ENCODE peak calls at places on chromosomes 12 and 14, in seven cellular contexts. H is BJ; P is WERI-Rb-1; C is progenitor cell of endocrine pancreas; Y is stomach; O is CD8-positive, alpha-beta T cell; Q is neural crest cell. A is an unnamed sample.

GRCh38 chr14:43877351-43877900 is 629.7 kb downstream of the FSCB start:
- DNase-seq in H (no peak), P (no peak), Q (no peak), C (no peak), Y (no peak), O (no peak), A (no peak)

GRCh38 chr14:92408186-92408585 is 85.2 kb downstream of the SLC24A4 start:
- DNase-seq in P (no peak), C (no peak), O (no peak), Q (no peak), H (no peak), Y (no peak), A (no peak)

GRCh38 chr14:55500219-55500701 is 59.8 kb upstream of the TBPL2 start:
- DNase-seq in Y (no peak), C (no peak), H (no peak), P (no peak), Q (no peak), O (no peak), A (no peak)

GRCh38 chr12:91357381-91357780 is 174.8 kb upstream of the DCN start:
- DNase-seq in Q (no peak), Y (no peak), O (no peak), C (no peak), H (no peak), P (no peak), A (no peak)

GRCh38 chr12:82461851-82462250 is 103.5 kb downstream of the METTL25 start:
- DNase-seq in P (no peak), Y (no peak), H (no peak), C (no peak), O (no peak), Q (no peak), A (no peak)

GRCh38 chr12:89883630-89884364 is 175.2 kb upstream of the ATP2B1 start:
- DNase-seq in C (no peak), P (peak), H (no peak), Y (no peak), Q (no peak), O (no peak), A (no peak)

GRCh38 chr14:60301685-60302084 is 52.7 kb downstream of the PPM1A start:
- DNase-seq in O (no peak), P (no peak), Q (no peak), H (no peak), Y (no peak), C (no peak), A (no peak)

GRCh38 chr12:62813031-62813829 is 121.7 kb downstream of the PPM1H start:
- DNase-seq in Y (peak), O (peak), P (no peak), C (no peak), Q (peak), H (no peak), A (peak)

GRCh38 chr12:546265-546919 is 86.7 kb downstream of the B4GALNT3 start:
- DNase-seq in H (no peak), Y (no peak), P (no peak), Q (no peak), C (no peak), O (no peak), A (no peak)

GRCh38 chr14:32254952-32255679 is 52.0 kb upstream of the RNU6-8 start:
- DNase-seq in Y (peak), O (peak), C (peak), P (peak), Q (peak), H (no peak), A (peak)

GRCh38 chr12:71183018-71183417 is 25.2 kb upstream of the TSPAN8 start:
- DNase-seq in O (no peak), Q (no peak), H (no peak), C (no peak), Y (no peak), P (no peak), A (no peak)

GRCh38 chr12:45050751-45051489 is at the start of gene DBX2:
- DNase-seq in O (no peak), Y (no peak), C (no peak), H (no peak), Q (peak), P (peak), A (no peak)

GRCh38 chr14:65019944-65020566 is 33.4 kb downstream of the FNTB start:
- DNase-seq in O (no peak), Q (peak), H (no peak), Y (peak), P (peak), C (peak), A (peak)

GRCh38 chr14:81219821-81220487 is 805 bp downstream of the GTF2A1 start:
- DNase-seq in H (no peak), C (no peak), P (peak), Y (peak), O (peak), Q (peak), A (peak)

GRCh38 chr14:67619446-67620216 is at the start of gene ARG2:
- DNase-seq in C (peak), P (peak), H (peak), O (peak), Y (peak), Q (peak), A (peak)

GRCh38 chr12:24931666-24932405 is 17.1 kb downstream of the BCAT1 start:
- DNase-seq in P (no peak), O (no peak), Q (no peak), C (no peak), Y (no peak), H (no peak), A (no peak)

GRCh38 chr14:68195126-68195525 is 375.5 kb downstream of the RAD51B start:
- DNase-seq in H (no peak), Y (no peak), P (no peak), Q (no peak), C (no peak), O (no peak), A (no peak)

GRCh38 chr12:130981156-130981789 is 27.6 kb downstream of the ADGRD1 start:
- DNase-seq in O (no peak), C (no peak), H (peak), P (no peak), Q (no peak), Y (no peak), A (no peak)

GRCh38 chr14:105554022-105554421 is 27.6 kb downstream of the TMEM121 start:
- DNase-seq in Y (no peak), O (no peak), C (no peak), P (no peak), H (no peak), Q (no peak), A (no peak)

GRCh38 chr12:102602549-102602948 is 122.2 kb upstream of the IGF1 start:
- DNase-seq in Y (no peak), Q (no peak), H (no peak), P (no peak), O (no peak), C (no peak), A (no peak)

GRCh38 chr12:27907766-27908165 is 64.8 kb downstream of the PTHLH start:
- DNase-seq in O (no peak), Y (no peak), Q (no peak), C (no peak), P (no peak), H (no peak), A (no peak)

GRCh38 chr12:2959508-2960431 is 573 bp downstream of the TEAD4 start:
- DNase-seq in Q (peak), Y (peak), C (peak), P (peak), O (no peak), H (no peak), A (peak)

GRCh38 chr12:78037707-78038106 is 207.0 kb downstream of the NAV3 start:
- DNase-seq in P (no peak), C (no peak), Q (no peak), O (no peak), H (no peak), Y (no peak), A (no peak)

GRCh38 chr12:121005346-121005815 is 10.9 kb downstream of the C12orf43 start:
- DNase-seq in Q (peak), P (peak), Y (peak), H (no peak), C (peak), O (peak), A (peak)
- TF ChIP-seq CTCF in Q (peak), P (peak), Y (peak), H (peak), C (peak), O (peak), A (peak)

DNA sequence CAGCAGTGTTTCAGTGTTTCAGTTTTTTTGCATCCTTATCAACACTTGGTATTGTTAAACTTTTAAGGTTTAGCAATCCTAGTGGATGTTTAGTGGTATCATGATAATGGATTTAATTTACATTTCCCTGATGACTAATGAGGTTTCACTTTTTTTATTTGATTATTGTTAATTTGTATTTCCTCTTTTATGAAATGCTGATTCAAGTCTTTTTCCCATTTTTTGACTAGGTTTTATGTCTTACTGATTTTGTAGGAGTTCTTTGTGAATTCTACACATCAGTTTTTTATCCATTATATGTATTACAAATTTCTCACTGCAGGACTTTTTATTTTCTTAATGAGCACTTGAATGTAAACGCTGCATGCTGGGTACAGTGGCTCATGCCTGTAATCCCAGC is 23.8 kb downstream of the YLPM1 start:
- DNase-seq in O (no peak), Y (no peak), P (no peak), Q (no peak), C (no peak), H (no peak), A (no peak)
- TF ChIP-seq CTCF in O (no peak), Y (no peak), P (no peak), Q (no peak), C (no peak), H (no peak), A (no peak)

DNA sequence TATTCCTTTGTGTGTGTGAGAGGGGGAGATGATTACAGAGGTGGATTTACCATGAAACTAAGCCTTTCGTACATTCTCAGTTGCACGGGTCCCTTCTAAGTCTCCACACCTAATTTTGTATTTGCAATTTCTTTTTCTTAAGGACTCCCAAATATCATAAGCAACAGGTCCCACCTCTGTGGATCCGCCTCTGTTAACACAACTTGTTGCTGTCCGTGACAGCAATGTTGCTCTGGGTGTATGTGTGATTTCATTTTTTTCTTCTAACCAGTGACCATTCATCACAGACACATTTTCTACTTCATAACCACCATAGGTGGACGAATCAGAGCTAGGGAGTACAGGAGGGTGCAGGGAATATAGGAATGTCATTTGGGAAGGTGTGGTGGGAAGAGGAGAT is 81.1 kb downstream of the NRXN3 start:
- DNase-seq in O (no peak), H (no peak), Y (no peak), C (no peak), P (no peak), Q (no peak), A (no peak)
- TF ChIP-seq CTCF in O (no peak), H (no peak), Y (no peak), C (no peak), P (no peak), Q (no peak), A (no peak)

DNA sequence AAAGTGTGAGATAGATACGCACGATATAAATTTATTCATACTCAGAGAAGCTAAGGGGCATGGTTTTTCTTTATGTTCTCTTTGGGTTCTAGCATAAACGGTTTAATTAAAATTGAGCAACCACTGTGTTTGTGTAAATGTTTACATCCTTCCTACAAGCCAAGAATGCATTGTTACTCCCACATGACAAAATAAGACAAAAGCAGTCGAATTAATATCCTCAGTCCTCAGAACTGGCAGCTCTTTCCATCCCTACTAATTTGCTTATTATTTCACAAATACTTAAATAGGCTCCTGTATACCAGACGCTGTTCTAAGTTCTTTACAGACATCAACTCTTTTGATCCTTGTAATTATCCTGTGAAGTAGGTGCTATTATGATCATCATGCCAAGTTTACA is 32.0 kb downstream of the SSPN start:
- DNase-seq in C (no peak), Q (no peak), P (no peak), Y (no peak), O (no peak), H (no peak), A (no peak)
- TF ChIP-seq CTCF in C (no peak), Q (no peak), P (no peak), Y (no peak), O (no peak), H (no peak), A (no peak)

DNA sequence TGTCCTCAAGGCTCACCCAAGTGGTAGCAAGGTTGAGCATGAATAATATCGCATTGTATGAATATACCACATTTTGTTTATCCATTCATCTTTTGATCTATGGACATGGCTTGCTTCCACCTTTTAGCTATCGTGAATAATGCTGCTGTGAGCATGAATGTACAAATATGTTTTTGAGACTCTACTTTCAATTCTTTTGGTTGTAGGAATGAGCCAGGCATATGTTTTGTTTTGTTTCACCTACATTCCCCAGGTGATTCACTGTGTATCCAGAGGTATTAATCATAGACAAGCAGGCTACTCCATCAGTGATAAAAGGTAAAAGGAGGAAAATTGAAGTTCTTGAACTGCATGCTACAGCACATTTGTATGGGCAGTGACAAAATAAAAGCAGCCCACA is 35.8 kb downstream of the CDKL1 start:
- DNase-seq in C (no peak), Y (no peak), P (no peak), H (no peak), Q (no peak), O (no peak), A (no peak)
- TF ChIP-seq CTCF in C (no peak), Y (no peak), P (no peak), H (no peak), Q (no peak), O (no peak), A (no peak)